ENCODE peak calls at places on chromosomes 5 and 9, in eight cellular contexts. V, O, T, N, H, R, A and B are unnamed samples.

GRCh38 chr9:130606887-130607582 is 27.7 kb downstream of the FUBP3 start:
- DNase-seq in V (no peak), O (no peak), T (no peak), N (no peak), H (no peak), R (no peak), A (no peak), B (no peak)

GRCh38 chr9:87529666-87530065 is 32.0 kb downstream of the DAPK1 start:
- DNase-seq in V (no peak), O (no peak), T (no peak), N (no peak), H (no peak), R (no peak), A (no peak), B (no peak)

GRCh38 chr9:124296800-124297552 is 39.2 kb downstream of the NEK6 start:
- DNase-seq in V (no peak), O (no peak), T (no peak), N (no peak), H (no peak), R (no peak), A (no peak), B (no peak)

GRCh38 chr5:134873494-134873893 is 677 bp upstream of the TXNDC15 start:
- DNase-seq in V (no peak), O (no peak), T (no peak), N (no peak), H (no peak), R (no peak), A (no peak), B (no peak)

GRCh38 chr9:21110708-21111576 is 30.7 kb downstream of the IFNW1 start:
- DNase-seq in V (no peak), O (peak; percentile 18), T (no peak), N (no peak), H (no peak), R (peak; percentile 48), A (peak; percentile 70), B (no peak)

GRCh38 chr9:105073147-105073546 is 145.2 kb upstream of the ABCA1 start:
- DNase-seq in V (no peak), O (no peak), T (no peak), N (no peak), H (no peak), R (no peak), A (no peak), B (no peak)

GRCh38 chr5:109200221-109200620 is 209.6 kb downstream of the PJA2 start:
- DNase-seq in V (no peak), O (no peak), T (no peak), N (no peak), H (no peak), R (no peak), A (no peak), B (no peak)

GRCh38 chr5:100273846-100274580 is 261.2 kb upstream of the FAM174A start:
- DNase-seq in V (no peak), O (no peak), T (no peak), N (no peak), H (no peak), R (no peak), A (no peak), B (no peak)

DNA sequence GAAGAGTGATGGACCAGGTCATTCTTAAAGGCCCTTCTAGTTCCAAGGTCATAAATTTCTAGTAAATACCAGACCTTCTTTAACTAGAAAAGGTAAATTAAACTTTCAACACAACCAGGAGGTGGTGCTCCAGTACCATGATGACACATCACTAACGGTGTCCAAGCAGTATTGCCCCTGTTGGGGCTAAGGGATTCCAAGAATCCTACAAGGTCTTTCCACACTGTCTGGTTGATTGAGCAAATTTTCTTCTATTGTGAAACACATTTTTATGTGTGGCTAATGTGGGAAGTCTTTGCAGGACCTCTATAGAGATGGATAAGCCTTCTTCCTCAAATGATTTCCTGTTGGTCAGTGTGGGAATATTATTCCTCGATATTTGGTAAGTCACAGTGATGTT is 459.6 kb upstream of the PAPPA start:
- DNase-seq in V (no peak), O (peak; percentile 6), T (peak; percentile 47), N (no peak), H (no peak), R (peak; percentile 86), A (no peak), B (no peak)
- TF ChIP-seq CTCF in V (no peak), O (peak; percentile 36), T (peak; percentile 29), N (peak; percentile 58), H (peak; percentile 66), R (peak; percentile 84), A (peak; percentile 43), B (peak; percentile 48)

GRCh38 chr5:157859227-157859575 is 256 bp upstream of the CLINT1 start:
- DNase-seq in V (no peak), O (no peak), T (no peak), N (no peak), H (no peak), R (no peak), A (no peak), B (no peak)

GRCh38 chr5:157860898-157861894 is 2.3 kb upstream of the CLINT1 start:
- DNase-seq in V (no peak), O (no peak), T (no peak), N (no peak), H (no peak), R (no peak), A (no peak), B (no peak)

GRCh38 chr5:157857821-157858526 is 971 bp downstream of the CLINT1 start:
- DNase-seq in V (no peak), O (no peak), T (no peak), N (no peak), H (no peak), R (no peak), A (no peak), B (no peak)

GRCh38 chr5:157855404-157855994 is 3.4 kb downstream of the CLINT1 start:
- DNase-seq in V (no peak), O (peak; percentile 41), T (peak; percentile 73), N (no peak), H (no peak), R (peak; percentile 57), A (peak; percentile 51), B (no peak)

DNA sequence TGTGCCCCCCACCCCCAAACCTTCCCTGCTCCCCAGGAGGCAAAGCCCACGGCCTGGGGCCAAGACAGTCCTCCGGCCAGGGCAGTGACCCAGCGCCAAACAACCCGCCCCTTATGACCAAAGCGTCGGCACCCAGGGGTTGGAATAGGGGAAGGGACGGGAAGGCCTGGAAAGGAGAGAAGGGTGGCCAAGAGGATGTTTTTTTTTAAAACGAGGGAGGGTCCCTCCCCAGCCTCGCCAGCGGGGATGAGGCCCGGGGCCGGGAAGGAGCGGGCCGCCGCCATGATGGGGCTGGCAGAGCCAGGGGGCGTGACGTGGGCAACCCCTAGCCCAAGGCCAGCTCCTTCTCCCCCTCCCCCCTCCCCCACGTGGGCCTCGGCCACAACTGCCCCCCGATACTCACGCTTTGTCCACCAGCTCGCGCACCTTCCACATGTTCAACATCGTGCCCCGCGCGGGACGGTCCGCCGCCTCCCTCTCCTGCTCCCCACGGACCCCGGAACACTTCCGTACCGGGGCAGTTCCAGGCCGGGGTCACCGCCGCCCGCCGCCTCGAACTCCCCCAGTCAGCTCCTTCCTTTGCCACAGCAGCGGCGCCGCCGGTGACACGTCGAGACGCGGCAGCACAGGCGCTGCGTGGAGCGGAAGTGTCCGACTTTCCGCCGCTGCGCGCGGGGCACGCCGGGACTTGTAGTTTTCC is at the start of gene CLINT1:
- DNase-seq in V (peak; percentile 82), O (peak; percentile 91), T (peak; percentile 94), N (peak; percentile 73), H (peak; percentile 95), R (peak; percentile 77), A (peak; percentile 70), B (peak; percentile 76)
- TF ChIP-seq CTCF in V (no peak), O (no peak), T (no peak), N (no peak), H (no peak), R (peak; percentile 14), A (no peak), B (no peak)

DNA sequence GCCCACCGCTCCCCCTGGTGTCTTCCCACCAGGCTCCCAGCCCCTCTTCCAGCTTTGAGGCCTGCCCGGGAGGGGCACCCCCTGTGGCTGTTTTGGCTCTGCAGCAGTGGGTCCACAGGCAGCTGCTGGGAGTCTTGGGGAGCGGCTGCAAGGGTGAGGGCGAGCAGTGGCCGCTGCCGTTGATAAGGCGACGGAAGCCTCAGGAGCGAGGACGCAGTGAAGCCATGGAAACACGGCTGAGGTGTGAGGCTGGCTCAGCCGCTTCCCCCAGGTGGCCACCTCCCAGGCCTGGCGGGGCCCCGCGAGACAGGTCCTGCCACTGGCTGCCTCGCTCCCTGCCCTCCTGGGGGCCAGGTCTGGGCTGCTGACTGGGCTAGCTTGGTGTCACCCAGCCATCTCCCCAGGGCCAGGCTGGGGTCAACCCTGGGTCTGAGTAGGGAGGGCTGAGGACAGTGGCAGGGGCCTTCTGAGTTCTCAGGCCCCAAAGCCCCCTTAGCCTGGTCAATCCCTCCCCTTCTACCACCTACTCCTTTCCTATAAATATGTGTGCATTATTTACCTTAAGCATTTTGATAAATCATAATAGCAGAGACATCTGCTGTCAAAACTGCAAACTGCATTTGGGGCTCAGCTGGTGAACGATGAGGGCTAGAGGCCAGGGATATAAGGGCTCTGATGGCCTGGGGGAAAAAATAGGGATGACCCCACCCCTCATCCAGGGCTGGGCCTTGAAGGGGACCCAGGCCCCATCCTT is 41.7 kb downstream of the CXXC5 start:
- DNase-seq in V (no peak), O (peak; percentile 48), T (no peak), N (no peak), H (no peak), R (peak; percentile 18), A (no peak), B (peak; percentile 34)
- TF ChIP-seq CTCF in V (peak; percentile 68), O (no peak), T (peak; percentile 65), N (peak; percentile 70), H (peak; percentile 60), R (peak; percentile 68), A (peak; percentile 62), B (peak; percentile 30)

DNA sequence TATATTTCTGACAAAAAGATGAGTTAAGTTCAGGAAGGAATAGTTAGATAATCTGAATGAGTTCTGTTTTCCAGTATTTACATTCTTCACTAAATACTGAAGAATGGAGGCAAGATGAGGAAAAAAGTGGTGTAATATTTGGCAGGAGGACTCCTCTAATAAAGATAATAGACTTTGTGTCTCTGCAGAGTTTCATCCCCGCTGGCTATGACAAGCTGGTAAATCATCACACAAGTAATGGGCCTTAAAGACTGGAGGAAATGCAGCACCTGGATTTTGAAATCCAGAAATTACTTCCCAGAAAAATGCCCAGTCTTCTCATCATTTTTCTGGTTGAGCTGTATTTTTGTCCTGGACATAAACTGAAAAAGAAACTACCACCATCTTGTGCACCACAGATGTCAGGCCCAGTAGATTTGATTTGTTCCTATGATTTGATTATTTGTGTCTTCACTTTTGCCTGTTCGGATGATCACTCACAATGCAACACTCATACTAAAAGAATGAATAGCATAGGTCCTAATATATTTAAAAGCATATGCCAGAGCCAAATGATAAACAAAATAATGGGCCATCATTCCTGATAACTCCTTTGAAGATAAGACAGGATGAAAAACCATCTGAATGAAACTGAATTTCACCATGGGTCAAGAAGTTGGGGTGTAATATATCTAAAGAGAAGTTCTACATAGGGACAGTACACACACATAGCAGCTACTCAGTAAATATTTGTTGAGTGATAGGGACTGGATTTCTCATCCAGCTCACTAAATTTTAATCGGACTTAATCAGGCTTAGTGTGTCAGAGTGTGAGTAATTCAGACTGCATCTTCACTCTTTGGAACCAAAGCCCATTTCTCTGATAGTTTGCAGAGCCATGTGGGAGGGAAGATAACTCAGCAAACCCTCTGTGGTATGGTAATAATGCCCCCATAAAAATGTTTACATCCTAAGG is 200.5 kb downstream of the HINT1 start:
- DNase-seq in V (no peak), O (no peak), T (no peak), N (no peak), H (no peak), R (no peak), A (no peak), B (no peak)
- TF ChIP-seq CTCF in V (no peak), O (no peak), T (no peak), N (no peak), H (no peak), R (no peak), A (no peak), B (no peak)